ENCODE peak calls at places on chromosomes 7 and 10, in ten cellular contexts. L is midbrain; R is WTC11; X is germinal center; W is T-helper 9 cell; G is NCI-H460; D is NCI-H1092 treated with DMSO at 0.1 percent for 48 hours; A is stimulated activated CD8-positive, alpha-beta memory T cell treated with anti-CD3 and anti-CD28 coated beads, Interleukin-15, amount 100 ng/mL, for 1 hour; V is EL; Z is kidney tubule cell. I is an unnamed sample.

GRCh38 chr10:90197766-90198165 is 496.4 kb downstream of the KIF20B start:
- DNase-seq in L (no peak), R (no peak), X (no peak), W (no peak), G (no peak), D (no peak), A (no peak), V (peak; percentile 71), Z (peak; percentile 42), I (no peak)

GRCh38 chr7:16644624-16644986 is 949 bp downstream of the ANKMY2 start:
- DNase-seq in L (peak; percentile 26), R (peak; percentile 24), X (peak; percentile 54), W (peak; percentile 52), G (peak; percentile 50), D (no peak), A (no peak), V (peak; percentile 81), Z (peak; percentile 60), I (no peak)

GRCh38 chr10:114347791-114348190 is 56.5 kb downstream of the AFAP1L2 start:
- DNase-seq in L (no peak), R (no peak), X (no peak), W (no peak), G (no peak), D (no peak), A (no peak), V (no peak), Z (no peak), I (no peak)

GRCh38 chr10:132139526-132139925 is 47.2 kb upstream of the DPYSL4 start:
- DNase-seq in L (no peak), R (peak; percentile 8), X (no peak), W (no peak), G (no peak), D (no peak), A (no peak), V (no peak), Z (no peak), I (no peak)

GRCh38 chr10:110457851-110458582 is 39.7 kb upstream of the DUSP5 start:
- DNase-seq in L (no peak), R (no peak), X (peak; percentile 26), W (no peak), G (no peak), D (no peak), A (no peak), V (no peak), Z (no peak), I (no peak)

GRCh38 chr10:74058658-74059057 is 60.7 kb downstream of the VCL start:
- DNase-seq in L (no peak), R (no peak), X (no peak), W (no peak), G (no peak), D (peak; percentile 75), A (no peak), V (no peak), Z (peak; percentile 37), I (no peak)

GRCh38 chr10:91462423-91462822 is 52.3 kb downstream of the HECTD2 start:
- DNase-seq in L (no peak), R (no peak), X (no peak), W (no peak), G (no peak), D (no peak), A (no peak), V (peak; percentile 63), Z (no peak), I (no peak)

GRCh38 chr10:80204193-80204714 is 1.1 kb downstream of the ANXA11 start:
- DNase-seq in L (no peak), R (peak; percentile 24), X (no peak), W (no peak), G (no peak), D (no peak), A (no peak), V (peak; percentile 48), Z (peak; percentile 68), I (no peak)

GRCh38 chr7:91397612-91398011 is 133.4 kb downstream of the FZD1 start:
- DNase-seq in L (no peak), R (no peak), X (no peak), W (no peak), G (no peak), D (peak; percentile 41), A (no peak), V (no peak), Z (no peak), I (no peak)

GRCh38 chr7:128922496-128923410 is 12.2 kb upstream of the KCP start:
- DNase-seq in L (no peak), R (no peak), X (no peak), W (no peak), G (no peak), D (no peak), A (no peak), V (no peak), Z (no peak), I (no peak)

GRCh38 chr10:68202965-68203358 is 29.0 kb downstream of the ATOH7 start:
- DNase-seq in L (no peak), R (no peak), X (no peak), W (no peak), G (no peak), D (no peak), A (no peak), V (peak; percentile 69), Z (peak; percentile 73), I (no peak)

GRCh38 chr7:109336531-109336930 is 766.9 kb downstream of the DNAJB9 start:
- DNase-seq in L (no peak), R (no peak), X (no peak), W (no peak), G (no peak), D (no peak), A (no peak), V (no peak), Z (no peak), I (no peak)

GRCh38 chr7:32502656-32503189 is 7.4 kb downstream of the AVL9 start:
- DNase-seq in L (no peak), R (no peak), X (no peak), W (no peak), G (no peak), D (no peak), A (no peak), V (no peak), Z (no peak), I (no peak)

GRCh38 chr7:87797395-87797794 is 78.8 kb downstream of the SLC25A40 start:
- DNase-seq in L (no peak), R (no peak), X (no peak), W (no peak), G (no peak), D (no peak), A (no peak), V (no peak), Z (no peak), I (no peak)

GRCh38 chr7:155882596-155882995 is 70.3 kb upstream of the SHH start:
- DNase-seq in L (no peak), R (no peak), X (no peak), W (no peak), G (no peak), D (no peak), A (no peak), V (peak; percentile 1), Z (no peak), I (no peak)

GRCh38 chr10:31031205-31031665 is 430 bp downstream of the ZNF438 start:
- DNase-seq in L (no peak), R (no peak), X (peak; percentile 85), W (no peak), G (peak; percentile 74), D (no peak), A (no peak), V (no peak), Z (no peak), I (no peak)

GRCh38 chr10:117186832-117187615 is 10.3 kb upstream of the KCNK18 start:
- DNase-seq in L (no peak), R (no peak), X (no peak), W (no peak), G (no peak), D (no peak), A (no peak), V (peak; percentile 38), Z (peak; percentile 90), I (no peak)

GRCh38 chr7:152759655-152760383 is at the start of gene ACTR3B:
- DNase-seq in L (peak; percentile 90), R (peak; percentile 83), X (peak; percentile 97), W (peak; percentile 93), G (peak; percentile 85), D (peak; percentile 90), A (peak; percentile 77), V (peak; percentile 79), Z (peak; percentile 89), I (peak; percentile 79)

GRCh38 chr10:10804998-10805737 is 212.5 kb upstream of the CELF2 start:
- DNase-seq in L (no peak), R (no peak), X (no peak), W (no peak), G (no peak), D (no peak), A (no peak), V (peak; percentile 93), Z (peak; percentile 87), I (no peak)